ENCODE peak calls at places on chromosomes 7 and 10, in six cellular contexts. V, K, X, U, M and O are unnamed samples.

GRCh38 chr10:14787938-14788337 is 13.2 kb upstream of the FAM107B start:
- DNase-seq in V (no peak), K (no peak), X (no peak), U (peak; percentile 10), M (no peak), O (no peak)

GRCh38 chr10:132463333-132464255 is 66.6 kb downstream of the PWWP2B start:
- DNase-seq in V (no peak), K (no peak), X (no peak), U (no peak), M (no peak), O (no peak)

GRCh38 chr10:126945351-126946035 is 40.3 kb downstream of the DOCK1 start:
- DNase-seq in V (no peak), K (no peak), X (no peak), U (no peak), M (no peak), O (no peak)

GRCh38 chr10:126476256-126476655 is 88.0 kb upstream of the ADAM12 start:
- DNase-seq in V (no peak), K (no peak), X (peak; percentile 53), U (peak; percentile 58), M (peak; percentile 47), O (peak; percentile 41)

GRCh38 chr10:131000737-131001136 is 310.8 kb downstream of the TCERG1L start:
- DNase-seq in V (no peak), K (no peak), X (no peak), U (no peak), M (peak; percentile 27), O (no peak)

GRCh38 chr10:122373713-122374112 is 795 bp upstream of the PLEKHA1 start:
- DNase-seq in V (peak; percentile 4), K (no peak), X (peak; percentile 64), U (no peak), M (no peak), O (no peak)

GRCh38 chr10:119252051-119252465 is 44.7 kb downstream of the GRK5 start:
- DNase-seq in V (peak; percentile 37), K (no peak), X (no peak), U (peak; percentile 71), M (no peak), O (no peak)

GRCh38 chr10:102633282-102633681 is 11.0 kb upstream of the TRIM8 start:
- DNase-seq in V (peak; percentile 81), K (no peak), X (no peak), U (peak; percentile 82), M (no peak), O (no peak)

GRCh38 chr7:124996778-124997177 is 67.2 kb upstream of the POT1 start:
- DNase-seq in V (no peak), K (no peak), X (no peak), U (peak; percentile 7), M (no peak), O (peak; percentile 36)

GRCh38 chr10:11299125-11299524 is 281.5 kb downstream of the CELF2 start:
- DNase-seq in V (no peak), K (no peak), X (no peak), U (no peak), M (no peak), O (no peak)

GRCh38 chr10:93421426-93421825 is 60.7 kb downstream of the MYOF start:
- DNase-seq in V (no peak), K (no peak), X (no peak), U (no peak), M (no peak), O (peak; percentile 52)

GRCh38 chr7:158536871-158537865 is 50.5 kb downstream of the PTPRN2 start:
- DNase-seq in V (no peak), K (no peak), X (no peak), U (no peak), M (no peak), O (no peak)

GRCh38 chr7:107953924-107954303 is 49.0 kb downstream of the LAMB1 start:
- DNase-seq in V (peak; percentile 31), K (no peak), X (peak; percentile 81), U (peak; percentile 75), M (no peak), O (no peak)

GRCh38 chr7:82234457-82235049 is 209.0 kb downstream of the CACNA2D1 start:
- DNase-seq in V (peak; percentile 59), K (peak; percentile 23), X (no peak), U (peak; percentile 61), M (no peak), O (no peak)

GRCh38 chr10:122475581-122475980 is 14.2 kb downstream of the HTRA1 start:
- DNase-seq in V (peak; percentile 39), K (peak; percentile 46), X (no peak), U (peak; percentile 67), M (no peak), O (no peak)

GRCh38 chr10:113073549-113074189 is 123.6 kb downstream of the TCF7L2 start:
- DNase-seq in V (peak; percentile 97), K (no peak), X (peak; percentile 89), U (peak; percentile 98), M (no peak), O (peak; percentile 88)

GRCh38 chr7:131501422-131501821 is 55.0 kb downstream of the PODXL start:
- DNase-seq in V (peak; percentile 92), K (no peak), X (no peak), U (peak; percentile 87), M (no peak), O (no peak)

GRCh38 chr7:30893357-30893756 is 18.3 kb upstream of the AQP1 start:
- DNase-seq in V (peak; percentile 45), K (no peak), X (no peak), U (peak; percentile 68), M (no peak), O (no peak)

GRCh38 chr10:77087406-77087805 is 550.2 kb downstream of the KCNMA1 start:
- DNase-seq in V (peak; percentile 66), K (no peak), X (no peak), U (no peak), M (no peak), O (no peak)

GRCh38 chr7:51005074-51005473 is 222.4 kb upstream of the GRB10 start:
- DNase-seq in V (no peak), K (no peak), X (no peak), U (no peak), M (no peak), O (no peak)

GRCh38 chr10:68188835-68189234 is 43.1 kb downstream of the ATOH7 start:
- DNase-seq in V (no peak), K (no peak), X (no peak), U (no peak), M (no peak), O (no peak)

GRCh38 chr7:158778476-158778875 is 50.8 kb downstream of the ESYT2 start:
- DNase-seq in V (peak; percentile 75), K (no peak), X (no peak), U (peak; percentile 70), M (no peak), O (no peak)

GRCh38 chr10:108629843-108630242 is 1293.5 kb downstream of the XPNPEP1 start:
- DNase-seq in V (no peak), K (no peak), X (no peak), U (no peak), M (no peak), O (no peak)

GRCh38 chr7:42534441-42534840 is 297.4 kb upstream of the GLI3 start:
- DNase-seq in V (no peak), K (no peak), X (no peak), U (no peak), M (no peak), O (no peak)

GRCh38 chr10:31134303-31134928 is 102.8 kb upstream of the ZNF438 start:
- DNase-seq in V (peak; percentile 92), K (no peak), X (no peak), U (peak; percentile 94), M (no peak), O (no peak)

GRCh38 chr10:60073781-60074656 is 167.7 kb upstream of the CCDC6 start:
- DNase-seq in V (no peak), K (no peak), X (no peak), U (no peak), M (no peak), O (no peak)

GRCh38 chr7:134899729-134900128 is 86.6 kb upstream of the AGBL3 start:
- DNase-seq in V (peak; percentile 68), K (no peak), X (peak; percentile 71), U (peak; percentile 65), M (no peak), O (no peak)

GRCh38 chr10:75137533-75138438 is 26.3 kb downstream of the SAMD8 start:
- DNase-seq in V (peak; percentile 72), K (no peak), X (peak; percentile 20), U (peak; percentile 60), M (no peak), O (no peak)
- H4K91ac ChIP-seq in V (no peak overlapping the region), K (no peak overlapping the region), X (no peak overlapping the region), U (no peak overlapping the region), M (no peak overlapping the region), O (no peak overlapping the region)

GRCh38 chr10:96645191-96645721 is 58.4 kb upstream of the TM9SF3 start:
- DNase-seq in V (peak; percentile 15), K (no peak), X (peak; percentile 25), U (no peak), M (no peak), O (no peak)
- H3K23ac ChIP-seq in V (no peak overlapping the region), K (peak overlapping the region; percentile 5), X (no peak overlapping the region), U (peak overlapping the region; percentile 91), M (no peak overlapping the region), O (no peak overlapping the region)

GRCh38 chr10:80460399-80461207 is 6.5 kb downstream of the TSPAN14 start:
- DNase-seq in V (peak; percentile 63), K (no peak), X (peak; percentile 76), U (no peak), M (peak; percentile 77), O (peak; percentile 89)

GRCh38 chr10:80459047-80459865 is 5.1 kb downstream of the TSPAN14 start:
- DNase-seq in V (no peak), K (no peak), X (no peak), U (peak; percentile 89), M (no peak), O (peak; percentile 43)

GRCh38 chr10:80457554-80458262 is 3.6 kb downstream of the TSPAN14 start:
- DNase-seq in V (no peak), K (no peak), X (no peak), U (no peak), M (no peak), O (peak; percentile 69)

GRCh38 chr10:80458638-80459037 is 4.5 kb downstream of the TSPAN14 start:
- DNase-seq in V (no peak), K (no peak), X (no peak), U (no peak), M (no peak), O (no peak)

GRCh38 chr10:80458263-80458625 is 4.1 kb downstream of the TSPAN14 start:
- DNase-seq in V (no peak), K (no peak), X (no peak), U (no peak), M (no peak), O (no peak)
- H3K27ac ChIP-seq in V (no peak overlapping the region), K (no peak overlapping the region), X (no peak overlapping the region), U (peak overlapping the region; percentile 8), M (no peak overlapping the region), O (no peak overlapping the region)

GRCh38 chr10:96439655-96440217 is 74.0 kb downstream of the TLL2 start:
- DNase-seq in V (no peak), K (no peak), X (peak; percentile 45), U (no peak), M (no peak), O (no peak)

GRCh38 chr10:96442017-96442643 is 71.6 kb downstream of the TLL2 start:
- DNase-seq in V (no peak), K (no peak), X (no peak), U (no peak), M (no peak), O (no peak)

GRCh38 chr10:96440257-96441125 is 73.2 kb downstream of the TLL2 start:
- DNase-seq in V (no peak), K (no peak), X (no peak), U (no peak), M (no peak), O (no peak)

GRCh38 chr10:96436035-96436434 is 77.2 kb upstream of the OPALIN start:
- DNase-seq in V (no peak), K (no peak), X (no peak), U (no peak), M (no peak), O (no peak)

GRCh38 chr10:96441126-96441905 is 72.4 kb downstream of the TLL2 start:
- DNase-seq in V (no peak), K (no peak), X (no peak), U (no peak), M (no peak), O (no peak)
- H4K91ac ChIP-seq in V (no peak overlapping the region), K (no peak overlapping the region), X (no peak overlapping the region), U (no peak overlapping the region), M (no peak overlapping the region), O (no peak overlapping the region)